ENCODE peak calls at places on chromosomes 16 and 17, in four cellular contexts. C is mucosa of descending colon; F is CD8-positive, alpha-beta memory T cell; D is esophagus muscularis mucosa. L is an unnamed sample. For H3K4me1, H3K36me3 and H3K9me3, the result is how much of the 10 kb centered on the place peaks cover.

GRCh38 chr17:16923904-16924700 is 47.8 kb downstream of the TNFRSF13B start:
- DNase-seq in C (peak), F (peak), D (no peak), L (no peak)

GRCh38 chr17:6474906-6475305 is 30.7 kb downstream of the PIMREG start:
- DNase-seq in C (peak), F (no peak), D (no peak), L (no peak)

GRCh38 chr17:32141690-32142037 is 638 bp upstream of the RHOT1 start:
- DNase-seq in C (no peak), F (no peak), D (no peak), L (no peak)

GRCh38 chr17:4800462-4801185 is 1.5 kb downstream of the C17orf114 start:
- DNase-seq in C (no peak), F (no peak), D (no peak), L (no peak)

GRCh38 chr16:81738831-81739496 is 40.1 kb upstream of the PLCG2 start:
- DNase-seq in C (peak), F (no peak), D (no peak), L (no peak)

GRCh38 chr16:27175888-27176287 is 27.4 kb upstream of the KDM8 start:
- DNase-seq in C (no peak), F (no peak), D (no peak), L (no peak)

GRCh38 chr16:2473999-2474876 is 689 bp upstream of the TBC1D24 start:
- DNase-seq in C (peak), F (peak), D (no peak), L (peak)

GRCh38 chr17:79543566-79543965 is 67.3 kb downstream of the RBFOX3 start:
- DNase-seq in C (no peak), F (no peak), D (no peak), L (no peak)

GRCh38 chr16:1036121-1036520 is 36.4 kb upstream of the SSTR5 start:
- DNase-seq in C (no peak), F (no peak), D (no peak), L (no peak)

GRCh38 chr16:30027588-30028437 is 3.3 kb downstream of the TLCD3B start:
- DNase-seq in C (no peak), F (no peak), D (no peak), L (no peak)

GRCh38 chr17:50188521-50189395 is 12.7 kb downstream of the COL1A1 start:
- DNase-seq in C (no peak), F (no peak), D (no peak), L (no peak)
- H3K4me1 ChIP-seq in C (under half), F (under half), D (under half), L (under half)

GRCh38 chr16:71672125-71672524 is 46.1 kb downstream of the MARVELD3 start:
- DNase-seq in C (no peak), F (no peak), D (no peak), L (no peak)
- H3K36me3 ChIP-seq in C (under half), F (under half), D (half or more), L (under half)

GRCh38 chr16:64627288-64627687 is 494.6 kb downstream of the CDH11 start:
- DNase-seq in C (no peak), F (no peak), D (no peak), L (no peak)
- H3K9me3 ChIP-seq in C (under half), F (under half), D (under half), L (under half)

DNA sequence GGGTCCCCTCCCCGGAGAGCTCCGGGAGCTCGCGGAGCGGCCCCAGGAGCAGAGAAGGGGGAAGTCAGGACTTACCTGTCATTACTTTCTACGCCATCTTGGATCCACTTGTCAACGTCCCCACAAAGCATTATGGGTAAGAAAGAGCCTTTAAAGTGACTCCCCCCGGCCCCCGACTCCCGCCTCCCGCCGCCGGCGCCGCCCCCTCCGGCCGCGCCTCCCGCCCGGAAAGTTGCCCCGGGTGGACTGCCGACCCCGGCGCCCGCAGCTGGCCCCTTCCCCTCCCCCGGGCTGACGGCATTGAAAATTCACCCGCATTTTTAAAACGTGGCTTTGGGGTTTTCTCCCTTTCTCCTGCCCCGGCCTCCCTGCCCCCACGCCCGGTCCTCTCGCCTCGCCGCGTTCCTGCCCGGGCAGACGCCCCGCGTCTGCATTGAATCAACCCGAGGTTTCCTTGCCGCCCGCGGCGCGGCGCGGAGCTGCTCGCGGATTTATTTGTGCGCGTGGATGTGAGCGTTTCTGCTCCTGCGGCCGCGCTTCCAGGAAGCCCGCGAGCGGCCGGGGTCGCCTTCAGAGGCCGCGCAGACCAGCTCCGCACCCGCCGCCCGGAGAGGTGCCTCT is at the start of gene HELZ:
- DNase-seq in C (peak), F (peak), D (peak), L (peak)
- H3K4me1 ChIP-seq in C (under half), F (under half), D (half or more), L (under half)